ENCODE peak calls at places on chromosome 15, in nine cellular contexts. One of them, this sample, is unnamed.
A peak's percentile ranks its signal among the peaks of the same experiment; 100 is the strongest.

GRCh38 chr15:65460948-65461347 is 38.2 kb upstream of the IGDCC4 start:
- DNase-seq in cardiac fibroblast: peak; percentile 22
- DNase-seq in aorta: no peak
- DNase-seq in psoas muscle: no peak
- DNase-seq in lower leg skin: no peak
- DNase-seq in fibroblast of the aortic adventitia: no peak
- DNase-seq in right cardiac atrium: no peak
- DNase-seq in choroid plexus epithelial cell: peak; percentile 40
- DNase-seq in CD8-positive, alpha-beta T cell: no peak
- DNase-seq in this sample: no peak

GRCh38 chr15:42444415-42445063 is 46.4 kb downstream of the ZNF106 start:
- DNase-seq in cardiac fibroblast: peak; percentile 3
- DNase-seq in aorta: no peak
- DNase-seq in psoas muscle: no peak
- DNase-seq in lower leg skin: no peak
- DNase-seq in fibroblast of the aortic adventitia: peak; percentile 5
- DNase-seq in right cardiac atrium: no peak
- DNase-seq in choroid plexus epithelial cell: peak; percentile 18
- DNase-seq in CD8-positive, alpha-beta T cell: no peak
- DNase-seq in this sample: no peak

GRCh38 chr15:82767163-82767829 is 38.6 kb downstream of the FSD2 start:
- DNase-seq in cardiac fibroblast: no peak
- DNase-seq in aorta: no peak
- DNase-seq in psoas muscle: no peak
- DNase-seq in lower leg skin: no peak
- DNase-seq in fibroblast of the aortic adventitia: no peak
- DNase-seq in right cardiac atrium: no peak
- DNase-seq in choroid plexus epithelial cell: no peak
- DNase-seq in CD8-positive, alpha-beta T cell: no peak
- DNase-seq in this sample: no peak

GRCh38 chr15:48221885-48222284 is 15.8 kb downstream of the SLC12A1 start:
- DNase-seq in cardiac fibroblast: no peak
- DNase-seq in aorta: peak; percentile 55
- DNase-seq in psoas muscle: no peak
- DNase-seq in lower leg skin: no peak
- DNase-seq in fibroblast of the aortic adventitia: peak; percentile 55
- DNase-seq in right cardiac atrium: no peak
- DNase-seq in choroid plexus epithelial cell: no peak
- DNase-seq in CD8-positive, alpha-beta T cell: no peak
- DNase-seq in this sample: peak; percentile 65

GRCh38 chr15:50945725-50946124 is 37.2 kb downstream of the AP4E1 start:
- DNase-seq in cardiac fibroblast: peak; percentile 68
- DNase-seq in aorta: no peak
- DNase-seq in psoas muscle: no peak
- DNase-seq in lower leg skin: no peak
- DNase-seq in fibroblast of the aortic adventitia: peak; percentile 8
- DNase-seq in right cardiac atrium: no peak
- DNase-seq in choroid plexus epithelial cell: peak; percentile 48
- DNase-seq in CD8-positive, alpha-beta T cell: no peak
- DNase-seq in this sample: no peak

GRCh38 chr15:30906366-30906765 is 2.7 kb downstream of the FAN1 start:
- DNase-seq in cardiac fibroblast: no peak
- DNase-seq in aorta: no peak
- DNase-seq in psoas muscle: no peak
- DNase-seq in lower leg skin: peak; percentile 86
- DNase-seq in fibroblast of the aortic adventitia: no peak
- DNase-seq in right cardiac atrium: no peak
- DNase-seq in choroid plexus epithelial cell: no peak
- DNase-seq in CD8-positive, alpha-beta T cell: no peak
- DNase-seq in this sample: no peak

GRCh38 chr15:37291920-37292319 is 191.6 kb upstream of the MEIS2 start:
- DNase-seq in cardiac fibroblast: peak; percentile 22
- DNase-seq in aorta: no peak
- DNase-seq in psoas muscle: no peak
- DNase-seq in lower leg skin: no peak
- DNase-seq in fibroblast of the aortic adventitia: no peak
- DNase-seq in right cardiac atrium: no peak
- DNase-seq in choroid plexus epithelial cell: peak; percentile 1
- DNase-seq in CD8-positive, alpha-beta T cell: no peak
- DNase-seq in this sample: no peak

GRCh38 chr15:88909956-88910831 is 3.0 kb downstream of the MFGE8 start:
- DNase-seq in cardiac fibroblast: peak; percentile 58
- DNase-seq in aorta: peak; percentile 48
- DNase-seq in psoas muscle: peak; percentile 82
- DNase-seq in lower leg skin: peak; percentile 90
- DNase-seq in fibroblast of the aortic adventitia: peak; percentile 61
- DNase-seq in right cardiac atrium: peak; percentile 77
- DNase-seq in choroid plexus epithelial cell: no peak
- DNase-seq in CD8-positive, alpha-beta T cell: no peak
- DNase-seq in this sample: no peak

GRCh38 chr15:31163769-31164572 is 62.4 kb upstream of the TRPM1 start:
- DNase-seq in cardiac fibroblast: no peak
- DNase-seq in aorta: no peak
- DNase-seq in psoas muscle: no peak
- DNase-seq in lower leg skin: peak; percentile 40
- DNase-seq in fibroblast of the aortic adventitia: no peak
- DNase-seq in right cardiac atrium: no peak
- DNase-seq in choroid plexus epithelial cell: peak; percentile 53
- DNase-seq in CD8-positive, alpha-beta T cell: no peak
- DNase-seq in this sample: no peak

GRCh38 chr15:66424963-66425612 is 38.4 kb downstream of the MAP2K1 start:
- DNase-seq in cardiac fibroblast: no peak
- DNase-seq in aorta: no peak
- DNase-seq in psoas muscle: no peak
- DNase-seq in lower leg skin: no peak
- DNase-seq in fibroblast of the aortic adventitia: no peak
- DNase-seq in right cardiac atrium: no peak
- DNase-seq in choroid plexus epithelial cell: no peak
- DNase-seq in CD8-positive, alpha-beta T cell: no peak
- DNase-seq in this sample: no peak

GRCh38 chr15:41941644-41942415 is 30.5 kb downstream of the EHD4 start:
- DNase-seq in cardiac fibroblast: no peak
- DNase-seq in aorta: no peak
- DNase-seq in psoas muscle: no peak
- DNase-seq in lower leg skin: peak; percentile 80
- DNase-seq in fibroblast of the aortic adventitia: no peak
- DNase-seq in right cardiac atrium: no peak
- DNase-seq in choroid plexus epithelial cell: no peak
- DNase-seq in CD8-positive, alpha-beta T cell: no peak
- DNase-seq in this sample: no peak

GRCh38 chr15:40053234-40054055 is 14.5 kb upstream of the SRP14 start:
- DNase-seq in cardiac fibroblast: no peak
- DNase-seq in aorta: no peak
- DNase-seq in psoas muscle: no peak
- DNase-seq in lower leg skin: no peak
- DNase-seq in fibroblast of the aortic adventitia: no peak
- DNase-seq in right cardiac atrium: no peak
- DNase-seq in choroid plexus epithelial cell: peak; percentile 14
- DNase-seq in CD8-positive, alpha-beta T cell: no peak
- DNase-seq in this sample: no peak

GRCh38 chr15:73688455-73688854 is 4.3 kb downstream of the CD276 start:
- DNase-seq in cardiac fibroblast: peak; percentile 38
- DNase-seq in aorta: no peak
- DNase-seq in psoas muscle: peak; percentile 15
- DNase-seq in lower leg skin: peak; percentile 76
- DNase-seq in fibroblast of the aortic adventitia: peak; percentile 38
- DNase-seq in right cardiac atrium: no peak
- DNase-seq in choroid plexus epithelial cell: peak; percentile 35
- DNase-seq in CD8-positive, alpha-beta T cell: no peak
- DNase-seq in this sample: no peak

GRCh38 chr15:73683624-73684536 is at the start of gene CD276:
- DNase-seq in cardiac fibroblast: peak; percentile 61
- DNase-seq in aorta: peak; percentile 89
- DNase-seq in psoas muscle: peak; percentile 90
- DNase-seq in lower leg skin: peak; percentile 93
- DNase-seq in fibroblast of the aortic adventitia: peak; percentile 58
- DNase-seq in right cardiac atrium: peak; percentile 92
- DNase-seq in choroid plexus epithelial cell: peak; percentile 63
- DNase-seq in CD8-positive, alpha-beta T cell: no peak
- DNase-seq in this sample: peak; percentile 87

GRCh38 chr15:73686781-73687256 is 2.6 kb downstream of the CD276 start:
- DNase-seq in cardiac fibroblast: peak; percentile 92
- DNase-seq in aorta: no peak
- DNase-seq in psoas muscle: no peak
- DNase-seq in lower leg skin: peak; percentile 88
- DNase-seq in fibroblast of the aortic adventitia: peak; percentile 89
- DNase-seq in right cardiac atrium: no peak
- DNase-seq in choroid plexus epithelial cell: peak; percentile 85
- DNase-seq in CD8-positive, alpha-beta T cell: no peak
- DNase-seq in this sample: peak; percentile 76

GRCh38 chr15:73685561-73685960 is 1.4 kb downstream of the CD276 start:
- DNase-seq in cardiac fibroblast: no peak
- DNase-seq in aorta: no peak
- DNase-seq in psoas muscle: no peak
- DNase-seq in lower leg skin: peak; percentile 28
- DNase-seq in fibroblast of the aortic adventitia: no peak
- DNase-seq in right cardiac atrium: no peak
- DNase-seq in choroid plexus epithelial cell: peak; percentile 39
- DNase-seq in CD8-positive, alpha-beta T cell: no peak
- DNase-seq in this sample: no peak

DNA sequence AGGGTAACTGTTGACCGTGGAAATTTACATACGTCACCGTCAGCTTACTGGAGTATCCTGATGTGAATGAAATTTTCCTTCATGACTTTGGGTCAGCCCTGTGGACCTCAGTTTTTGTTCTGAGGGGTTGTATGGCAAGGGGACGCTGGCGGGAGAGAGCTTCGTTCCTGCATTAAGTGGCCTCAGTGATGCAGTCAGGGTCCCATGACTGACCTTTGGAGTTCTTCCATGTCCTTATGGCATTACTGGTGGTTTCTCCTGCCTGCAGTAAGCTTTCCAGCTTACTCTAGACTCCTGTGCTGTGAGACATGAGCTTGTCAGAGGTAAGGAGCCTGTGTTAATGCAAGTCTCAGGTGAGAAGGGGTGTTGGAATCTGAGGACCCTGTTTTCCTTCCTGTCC is 1.8 kb downstream of the CD276 start:
- DNase-seq in cardiac fibroblast: no peak
- DNase-seq in aorta: no peak
- DNase-seq in psoas muscle: no peak
- DNase-seq in lower leg skin: peak; percentile 79
- DNase-seq in fibroblast of the aortic adventitia: no peak
- DNase-seq in right cardiac atrium: no peak
- DNase-seq in choroid plexus epithelial cell: peak; percentile 19
- DNase-seq in CD8-positive, alpha-beta T cell: no peak
- DNase-seq in this sample: no peak
- H3K4me3 ChIP-seq in cardiac fibroblast: peak overlapping the region; percentile 14
- H3K4me3 ChIP-seq in aorta: no peak overlapping the region
- H3K4me3 ChIP-seq in psoas muscle: peak overlapping the region; percentile 90
- H3K4me3 ChIP-seq in lower leg skin: no peak overlapping the region
- H3K4me3 ChIP-seq in fibroblast of the aortic adventitia: peak overlapping the region; percentile 87
- H3K4me3 ChIP-seq in right cardiac atrium: peak overlapping the region; percentile 98
- H3K4me3 ChIP-seq in choroid plexus epithelial cell: peak overlapping the region; percentile 78
- H3K4me3 ChIP-seq in CD8-positive, alpha-beta T cell: no peak overlapping the region
- H3K4me3 ChIP-seq in this sample: peak overlapping the region; percentile 90

GRCh38 chr15:85582076-85582718 is 201.8 kb downstream of the AKAP13 start:
- DNase-seq in cardiac fibroblast: peak; percentile 94
- DNase-seq in aorta: no peak
- DNase-seq in psoas muscle: no peak
- DNase-seq in lower leg skin: no peak
- DNase-seq in fibroblast of the aortic adventitia: peak; percentile 81
- DNase-seq in right cardiac atrium: no peak
- DNase-seq in choroid plexus epithelial cell: peak; percentile 41
- DNase-seq in CD8-positive, alpha-beta T cell: peak; percentile 72
- DNase-seq in this sample: peak; percentile 31

GRCh38 chr15:85579011-85579701 is 198.8 kb downstream of the AKAP13 start:
- DNase-seq in cardiac fibroblast: peak; percentile 34
- DNase-seq in aorta: no peak
- DNase-seq in psoas muscle: no peak
- DNase-seq in lower leg skin: no peak
- DNase-seq in fibroblast of the aortic adventitia: no peak
- DNase-seq in right cardiac atrium: peak; percentile 66
- DNase-seq in choroid plexus epithelial cell: no peak
- DNase-seq in CD8-positive, alpha-beta T cell: no peak
- DNase-seq in this sample: no peak

GRCh38 chr15:85581495-85581894 is 201.1 kb downstream of the AKAP13 start:
- DNase-seq in cardiac fibroblast: peak; percentile 83
- DNase-seq in aorta: peak; percentile 86
- DNase-seq in psoas muscle: peak; percentile 83
- DNase-seq in lower leg skin: peak; percentile 92
- DNase-seq in fibroblast of the aortic adventitia: no peak
- DNase-seq in right cardiac atrium: peak; percentile 84
- DNase-seq in choroid plexus epithelial cell: no peak
- DNase-seq in CD8-positive, alpha-beta T cell: peak; percentile 69
- DNase-seq in this sample: no peak

GRCh38 chr15:85580914-85581313 is 200.5 kb downstream of the AKAP13 start:
- DNase-seq in cardiac fibroblast: peak; percentile 46
- DNase-seq in aorta: peak; percentile 74
- DNase-seq in psoas muscle: no peak
- DNase-seq in lower leg skin: no peak
- DNase-seq in fibroblast of the aortic adventitia: no peak
- DNase-seq in right cardiac atrium: peak; percentile 62
- DNase-seq in choroid plexus epithelial cell: peak; percentile 37
- DNase-seq in CD8-positive, alpha-beta T cell: peak; percentile 63
- DNase-seq in this sample: no peak

GRCh38 chr15:85579957-85580694 is 199.7 kb downstream of the AKAP13 start:
- DNase-seq in cardiac fibroblast: peak; percentile 86
- DNase-seq in aorta: peak; percentile 61
- DNase-seq in psoas muscle: no peak
- DNase-seq in lower leg skin: no peak
- DNase-seq in fibroblast of the aortic adventitia: peak; percentile 82
- DNase-seq in right cardiac atrium: peak; percentile 60
- DNase-seq in choroid plexus epithelial cell: peak; percentile 46
- DNase-seq in CD8-positive, alpha-beta T cell: no peak
- DNase-seq in this sample: no peak
- H3K4me3 ChIP-seq in cardiac fibroblast: no peak overlapping the region
- H3K4me3 ChIP-seq in aorta: no peak overlapping the region
- H3K4me3 ChIP-seq in psoas muscle: peak overlapping the region; percentile 69
- H3K4me3 ChIP-seq in lower leg skin: no peak overlapping the region
- H3K4me3 ChIP-seq in fibroblast of the aortic adventitia: no peak overlapping the region
- H3K4me3 ChIP-seq in right cardiac atrium: peak overlapping the region; percentile 3
- H3K4me3 ChIP-seq in choroid plexus epithelial cell: no peak overlapping the region
- H3K4me3 ChIP-seq in CD8-positive, alpha-beta T cell: no peak overlapping the region
- H3K4me3 ChIP-seq in this sample: no peak overlapping the region

DNA sequence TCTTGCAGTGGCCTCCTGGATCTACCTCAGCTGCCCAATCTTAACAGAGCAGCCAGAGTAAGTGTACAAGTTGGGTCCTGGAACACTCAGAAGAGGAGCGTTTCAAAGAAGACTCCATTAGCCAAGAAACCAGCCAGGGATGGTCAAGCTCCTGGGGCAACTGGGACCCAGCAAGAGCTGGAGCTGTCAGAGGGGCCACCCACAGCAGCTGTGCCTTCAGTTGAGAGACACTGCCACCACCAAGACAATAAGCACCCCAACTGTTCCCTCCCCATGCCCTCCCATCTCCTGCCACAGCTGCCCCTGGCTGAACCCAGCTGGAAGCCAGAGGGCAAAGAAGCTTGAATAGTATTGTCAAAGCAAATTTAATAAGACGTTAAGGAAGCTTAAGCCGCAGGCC is 110.6 kb upstream of the TLE3 start:
- DNase-seq in cardiac fibroblast: no peak
- DNase-seq in aorta: no peak
- DNase-seq in psoas muscle: no peak
- DNase-seq in lower leg skin: peak; percentile 63
- DNase-seq in fibroblast of the aortic adventitia: no peak
- DNase-seq in right cardiac atrium: no peak
- DNase-seq in choroid plexus epithelial cell: no peak
- DNase-seq in CD8-positive, alpha-beta T cell: no peak
- DNase-seq in this sample: no peak
- H3K4me3 ChIP-seq in cardiac fibroblast: no peak overlapping the region
- H3K4me3 ChIP-seq in aorta: no peak overlapping the region
- H3K4me3 ChIP-seq in psoas muscle: no peak overlapping the region
- H3K4me3 ChIP-seq in lower leg skin: no peak overlapping the region
- H3K4me3 ChIP-seq in fibroblast of the aortic adventitia: no peak overlapping the region
- H3K4me3 ChIP-seq in right cardiac atrium: no peak overlapping the region
- H3K4me3 ChIP-seq in choroid plexus epithelial cell: no peak overlapping the region
- H3K4me3 ChIP-seq in CD8-positive, alpha-beta T cell: no peak overlapping the region
- H3K4me3 ChIP-seq in this sample: no peak overlapping the region

GRCh38 chr15:71109890-71110289 is 5.4 kb upstream of the THSD4 start:
- DNase-seq in cardiac fibroblast: no peak
- DNase-seq in aorta: no peak
- DNase-seq in psoas muscle: no peak
- DNase-seq in lower leg skin: no peak
- DNase-seq in fibroblast of the aortic adventitia: no peak
- DNase-seq in right cardiac atrium: no peak
- DNase-seq in choroid plexus epithelial cell: no peak
- DNase-seq in CD8-positive, alpha-beta T cell: no peak
- DNase-seq in this sample: no peak
- H3K4me3 ChIP-seq in cardiac fibroblast: no peak overlapping the region
- H3K4me3 ChIP-seq in aorta: no peak overlapping the region
- H3K4me3 ChIP-seq in psoas muscle: no peak overlapping the region
- H3K4me3 ChIP-seq in lower leg skin: no peak overlapping the region
- H3K4me3 ChIP-seq in fibroblast of the aortic adventitia: no peak overlapping the region
- H3K4me3 ChIP-seq in right cardiac atrium: no peak overlapping the region
- H3K4me3 ChIP-seq in choroid plexus epithelial cell: no peak overlapping the region
- H3K4me3 ChIP-seq in CD8-positive, alpha-beta T cell: no peak overlapping the region
- H3K4me3 ChIP-seq in this sample: no peak overlapping the region

This sample was measured in MG63.